ENCODE peak calls at places on chromosomes 3 and 15, in six cellular contexts. One of them, this sample, is unnamed.

GRCh38 chr15:80591471-80591870 is 103.6 kb upstream of the ABHD17C start:
- DNase-seq in heart left ventricle: no peak
- DNase-seq in A549: no peak
- DNase-seq in suprapubic skin: no peak
- DNase-seq in adrenal gland: no peak
- DNase-seq in transverse colon: no peak
- DNase-seq in this sample: peak; percentile 30

GRCh38 chr15:86317379-86317745 is 237.7 kb downstream of the AGBL1 start:
- DNase-seq in transverse colon: no peak
- DNase-seq in suprapubic skin: no peak
- DNase-seq in heart left ventricle: peak; percentile 18
- DNase-seq in A549: no peak
- DNase-seq in adrenal gland: no peak
- DNase-seq in this sample: no peak

GRCh38 chr3:169634618-169635236 is 28.8 kb downstream of the MECOM start:
- DNase-seq in heart left ventricle: peak; percentile 32
- DNase-seq in A549: no peak
- DNase-seq in adrenal gland: no peak
- DNase-seq in transverse colon: peak; percentile 84
- DNase-seq in suprapubic skin: no peak
- DNase-seq in this sample: no peak

GRCh38 chr3:162525052-162525451 is 1028.4 kb downstream of the OTOL1 start:
- DNase-seq in heart left ventricle: peak; percentile 15
- DNase-seq in transverse colon: peak; percentile 8
- DNase-seq in suprapubic skin: no peak
- DNase-seq in A549: no peak
- DNase-seq in adrenal gland: no peak
- DNase-seq in this sample: no peak

GRCh38 chr3:101010316-101010715 is 17.1 kb upstream of the ABI3BP start:
- DNase-seq in suprapubic skin: no peak
- DNase-seq in heart left ventricle: no peak
- DNase-seq in adrenal gland: no peak
- DNase-seq in A549: no peak
- DNase-seq in transverse colon: no peak
- DNase-seq in this sample: no peak

GRCh38 chr3:150451329-150452084 is 43.4 kb downstream of the TSC22D2 start:
- DNase-seq in A549: no peak
- DNase-seq in adrenal gland: no peak
- DNase-seq in heart left ventricle: no peak
- DNase-seq in transverse colon: no peak
- DNase-seq in suprapubic skin: no peak
- DNase-seq in this sample: no peak

GRCh38 chr3:27312044-27312668 is 57.0 kb downstream of the NEK10 start:
- DNase-seq in A549: peak; percentile 59
- DNase-seq in transverse colon: no peak
- DNase-seq in suprapubic skin: no peak
- DNase-seq in adrenal gland: no peak
- DNase-seq in heart left ventricle: no peak
- DNase-seq in this sample: no peak

GRCh38 chr15:84764989-84765388 is 16.6 kb downstream of the ZNF592 start:
- DNase-seq in transverse colon: no peak
- DNase-seq in suprapubic skin: no peak
- DNase-seq in heart left ventricle: no peak
- DNase-seq in adrenal gland: no peak
- DNase-seq in A549: no peak
- DNase-seq in this sample: no peak

GRCh38 chr3:149373235-149374125 is 4.0 kb downstream of the TM4SF1 start:
- DNase-seq in transverse colon: no peak
- DNase-seq in A549: no peak
- DNase-seq in adrenal gland: no peak
- DNase-seq in suprapubic skin: no peak
- DNase-seq in heart left ventricle: no peak
- DNase-seq in this sample: no peak

GRCh38 chr15:91521996-91522395 is 331.5 kb upstream of the SLCO3A1 start:
- DNase-seq in transverse colon: no peak
- DNase-seq in suprapubic skin: no peak
- DNase-seq in A549: no peak
- DNase-seq in heart left ventricle: no peak
- DNase-seq in adrenal gland: no peak
- DNase-seq in this sample: no peak

GRCh38 chr15:83555383-83555782 is 98.5 kb upstream of the ADAMTSL3 start:
- DNase-seq in transverse colon: no peak
- DNase-seq in adrenal gland: no peak
- DNase-seq in heart left ventricle: no peak
- DNase-seq in suprapubic skin: no peak
- DNase-seq in A549: no peak
- DNase-seq in this sample: no peak

GRCh38 chr3:140850210-140850955 is 91.3 kb upstream of the SLC25A36 start:
- DNase-seq in heart left ventricle: no peak
- DNase-seq in adrenal gland: no peak
- DNase-seq in transverse colon: no peak
- DNase-seq in A549: no peak
- DNase-seq in suprapubic skin: no peak
- DNase-seq in this sample: no peak

GRCh38 chr3:77321646-77322045 is 281.7 kb downstream of the ROBO2 start:
- DNase-seq in heart left ventricle: no peak
- DNase-seq in adrenal gland: no peak
- DNase-seq in transverse colon: no peak
- DNase-seq in suprapubic skin: no peak
- DNase-seq in A549: no peak
- DNase-seq in this sample: no peak

GRCh38 chr3:177499779-177500423 is 302.6 kb upstream of the TBL1XR1 start:
- DNase-seq in suprapubic skin: no peak
- DNase-seq in heart left ventricle: no peak
- DNase-seq in adrenal gland: no peak
- DNase-seq in transverse colon: no peak
- DNase-seq in A549: no peak
- DNase-seq in this sample: no peak

GRCh38 chr3:145088917-145089316 is 1072.1 kb downstream of the PLOD2 start:
- DNase-seq in transverse colon: no peak
- DNase-seq in heart left ventricle: no peak
- DNase-seq in adrenal gland: no peak
- DNase-seq in suprapubic skin: no peak
- DNase-seq in A549: no peak
- DNase-seq in this sample: no peak

GRCh38 chr3:173553635-173554280 is 156.2 kb downstream of the NLGN1 start:
- DNase-seq in heart left ventricle: no peak
- DNase-seq in suprapubic skin: no peak
- DNase-seq in A549: peak; percentile 2
- DNase-seq in transverse colon: no peak
- DNase-seq in adrenal gland: no peak
- DNase-seq in this sample: no peak

DNA sequence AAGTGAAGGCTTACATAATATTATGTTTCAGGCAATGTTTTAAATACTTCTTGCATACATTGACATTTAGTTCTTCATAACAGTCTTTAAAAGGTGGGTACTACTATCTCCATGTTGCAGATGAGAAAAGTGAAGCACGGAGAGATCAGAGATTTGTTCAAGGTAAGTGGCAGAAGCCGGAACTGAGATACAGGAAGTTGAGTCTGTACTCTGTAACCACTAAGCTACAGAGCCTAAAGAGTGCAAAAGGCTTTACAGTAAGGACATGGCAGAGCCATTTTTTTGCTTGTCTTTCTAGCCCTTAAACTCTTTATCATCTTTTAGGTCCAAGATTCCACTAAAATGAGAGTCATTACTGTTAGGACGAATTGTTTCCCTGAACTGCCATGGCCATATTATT is 186.5 kb upstream of the PEX5L start:
- DNase-seq in transverse colon: no peak
- DNase-seq in heart left ventricle: no peak
- DNase-seq in suprapubic skin: no peak
- DNase-seq in adrenal gland: no peak
- DNase-seq in A549: no peak
- DNase-seq in this sample: no peak
- TF ChIP-seq POLR2A in transverse colon: no peak
- TF ChIP-seq POLR2A in heart left ventricle: no peak
- TF ChIP-seq POLR2A in suprapubic skin: no peak
- TF ChIP-seq POLR2A in adrenal gland: no peak
- TF ChIP-seq POLR2A in A549: no peak
- TF ChIP-seq POLR2A in this sample: no peak

GRCh38 chr3:445960-446359 is 249.4 kb downstream of the CHL1 start:
- DNase-seq in A549: no peak
- DNase-seq in suprapubic skin: no peak
- DNase-seq in adrenal gland: no peak
- DNase-seq in heart left ventricle: no peak
- DNase-seq in transverse colon: no peak
- DNase-seq in this sample: no peak

GRCh38 chr3:435161-435560 is 238.6 kb downstream of the CHL1 start:
- DNase-seq in heart left ventricle: no peak
- DNase-seq in A549: no peak
- DNase-seq in adrenal gland: no peak
- DNase-seq in transverse colon: no peak
- DNase-seq in suprapubic skin: no peak
- DNase-seq in this sample: no peak

GRCh38 chr3:435969-436492 is 239.5 kb downstream of the CHL1 start:
- DNase-seq in suprapubic skin: no peak
- DNase-seq in adrenal gland: no peak
- DNase-seq in A549: no peak
- DNase-seq in transverse colon: no peak
- DNase-seq in heart left ventricle: no peak
- DNase-seq in this sample: no peak

DNA sequence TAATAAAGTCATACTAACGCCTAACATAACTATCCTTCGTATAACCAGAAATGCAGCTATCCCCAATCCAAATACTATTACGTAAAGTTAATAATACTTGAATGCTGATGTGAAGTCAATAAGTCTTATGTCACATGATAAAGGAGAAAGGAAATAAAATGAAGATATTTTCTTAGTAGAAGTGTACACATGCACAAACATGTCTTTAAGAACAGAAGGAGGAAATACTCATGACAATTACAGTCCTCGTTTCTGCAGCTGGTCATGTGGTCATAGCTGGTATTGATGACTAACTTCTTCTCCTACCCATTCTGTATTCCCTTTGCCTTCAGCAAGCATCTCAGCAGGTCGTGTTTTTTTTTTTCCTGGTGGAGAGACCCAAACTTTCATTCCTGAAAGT is 244.3 kb downstream of the CHL1 start:
- DNase-seq in suprapubic skin: no peak
- DNase-seq in adrenal gland: no peak
- DNase-seq in A549: no peak
- DNase-seq in heart left ventricle: no peak
- DNase-seq in transverse colon: no peak
- DNase-seq in this sample: no peak
- H3K9me3 ChIP-seq in suprapubic skin: peaks cover 7% of the 10 kb centered on the region
- H3K9me3 ChIP-seq in adrenal gland: no peaks in the 10 kb centered on the region
- H3K9me3 ChIP-seq in A549: no peaks in the 10 kb centered on the region
- H3K9me3 ChIP-seq in heart left ventricle: no peaks in the 10 kb centered on the region
- H3K9me3 ChIP-seq in transverse colon: no peaks in the 10 kb centered on the region
- H3K9me3 ChIP-seq in this sample: no peaks in the 10 kb centered on the region

GRCh38 chr3:152270944-152271343 is 2.2 kb downstream of the MBNL1 start:
- DNase-seq in transverse colon: no peak
- DNase-seq in A549: no peak
- DNase-seq in adrenal gland: no peak
- DNase-seq in heart left ventricle: no peak
- DNase-seq in suprapubic skin: no peak
- DNase-seq in this sample: no peak

GRCh38 chr3:152271465-152272035 is 2.8 kb downstream of the MBNL1 start:
- DNase-seq in suprapubic skin: no peak
- DNase-seq in A549: no peak
- DNase-seq in heart left ventricle: no peak
- DNase-seq in adrenal gland: no peak
- DNase-seq in transverse colon: no peak
- DNase-seq in this sample: no peak

GRCh38 chr3:152269423-152270144 is 855 bp downstream of the MBNL1 start:
- DNase-seq in A549: peak; percentile 18
- DNase-seq in suprapubic skin: peak; percentile 79
- DNase-seq in adrenal gland: peak; percentile 68
- DNase-seq in transverse colon: peak; percentile 73
- DNase-seq in heart left ventricle: peak; percentile 58
- DNase-seq in this sample: peak; percentile 65

GRCh38 chr3:152270145-152270870 is 1.6 kb downstream of the MBNL1 start:
- DNase-seq in suprapubic skin: no peak
- DNase-seq in heart left ventricle: no peak
- DNase-seq in transverse colon: no peak
- DNase-seq in A549: no peak
- DNase-seq in adrenal gland: no peak
- DNase-seq in this sample: no peak

GRCh38 chr3:152272771-152273242 is 4.1 kb downstream of the MBNL1 start:
- DNase-seq in suprapubic skin: no peak
- DNase-seq in adrenal gland: no peak
- DNase-seq in heart left ventricle: no peak
- DNase-seq in A549: no peak
- DNase-seq in transverse colon: no peak
- DNase-seq in this sample: no peak
- TF ChIP-seq POLR2A in suprapubic skin: no peak
- TF ChIP-seq POLR2A in adrenal gland: no peak
- TF ChIP-seq POLR2A in heart left ventricle: no peak
- TF ChIP-seq POLR2A in A549: no peak
- TF ChIP-seq POLR2A in transverse colon: no peak
- TF ChIP-seq POLR2A in this sample: no peak

GRCh38 chr15:28020644-28021043 is 78.5 kb downstream of the OCA2 start:
- DNase-seq in suprapubic skin: no peak
- DNase-seq in A549: no peak
- DNase-seq in transverse colon: no peak
- DNase-seq in adrenal gland: no peak
- DNase-seq in heart left ventricle: no peak
- DNase-seq in this sample: no peak

GRCh38 chr15:28017423-28017924 is 81.6 kb downstream of the OCA2 start:
- DNase-seq in A549: no peak
- DNase-seq in adrenal gland: no peak
- DNase-seq in heart left ventricle: no peak
- DNase-seq in suprapubic skin: no peak
- DNase-seq in transverse colon: no peak
- DNase-seq in this sample: no peak

GRCh38 chr15:28021281-28022039 is 77.7 kb downstream of the OCA2 start:
- DNase-seq in transverse colon: peak; percentile 30
- DNase-seq in heart left ventricle: peak; percentile 61
- DNase-seq in A549: peak; percentile 38
- DNase-seq in suprapubic skin: no peak
- DNase-seq in adrenal gland: peak; percentile 79
- DNase-seq in this sample: no peak

GRCh38 chr15:28018291-28019044 is 80.6 kb downstream of the OCA2 start:
- DNase-seq in suprapubic skin: no peak
- DNase-seq in transverse colon: no peak
- DNase-seq in heart left ventricle: no peak
- DNase-seq in adrenal gland: no peak
- DNase-seq in A549: no peak
- DNase-seq in this sample: no peak

DNA sequence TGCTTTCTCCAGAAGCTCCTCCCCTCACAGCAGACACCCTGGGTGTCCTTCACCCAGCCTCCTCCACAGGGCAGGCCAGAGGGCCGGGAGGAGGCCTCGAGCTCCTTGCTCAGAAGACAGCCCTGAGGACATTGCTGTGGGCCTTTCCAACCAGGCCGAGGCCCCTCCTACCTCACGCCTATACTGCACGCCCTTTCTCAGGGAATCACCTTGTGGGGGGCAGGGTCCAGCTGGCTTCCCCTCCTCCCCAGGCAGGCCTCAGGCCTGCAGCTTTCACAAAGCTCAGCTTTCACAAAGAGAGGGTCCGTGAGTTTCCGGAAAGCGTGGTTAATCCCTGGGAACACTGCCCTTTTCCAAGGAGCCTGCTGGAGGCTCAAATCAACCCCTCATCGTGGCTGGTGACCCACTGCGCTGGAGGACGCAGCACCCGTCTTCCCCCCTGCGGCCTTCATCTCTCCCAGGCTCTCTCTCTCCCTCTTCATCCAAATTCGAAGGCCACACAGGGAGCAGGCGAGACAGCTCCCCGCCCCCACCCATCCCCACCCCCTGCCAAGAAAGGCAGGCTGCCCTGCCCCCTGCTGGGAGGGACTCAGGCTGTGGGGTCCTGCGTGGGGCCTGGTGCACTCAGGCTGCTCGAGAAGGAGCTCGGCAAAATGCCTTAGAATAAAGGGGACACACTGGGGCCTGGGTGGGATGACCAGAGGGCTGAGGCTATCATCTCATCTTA is 79.4 kb downstream of the OCA2 start:
- DNase-seq in suprapubic skin: no peak
- DNase-seq in heart left ventricle: no peak
- DNase-seq in transverse colon: no peak
- DNase-seq in A549: no peak
- DNase-seq in adrenal gland: no peak
- DNase-seq in this sample: no peak
- H3K9me3 ChIP-seq in suprapubic skin: no peaks in the 10 kb centered on the region
- H3K9me3 ChIP-seq in heart left ventricle: no peaks in the 10 kb centered on the region
- H3K9me3 ChIP-seq in transverse colon: no peaks in the 10 kb centered on the region
- H3K9me3 ChIP-seq in A549: no peaks in the 10 kb centered on the region
- H3K9me3 ChIP-seq in adrenal gland: no peaks in the 10 kb centered on the region
- H3K9me3 ChIP-seq in this sample: no peaks in the 10 kb centered on the region